ENCODE peak calls at places on chromosomes 4 and X, in nine cellular contexts. T is gastrocnemius medialis; B is fibroblast of pulmonary artery; J is transverse colon; C is brain microvascular endothelial cell; G is CD8-positive, alpha-beta T cell; S is AG04449; X is osteoblast; A is AG04450. H is an unnamed sample.

GRCh38 chr4:182204042-182204441 is 39.2 kb upstream of the TENM3 start:
- DNase-seq in T (no peak), B (peak; percentile 14), J (no peak), C (no peak), G (no peak), S (no peak), X (no peak), A (no peak), H (no peak)

GRCh38 chr4:123478859-123479345 is 82.3 kb downstream of the SPRY1 start:
- DNase-seq in T (peak; percentile 34), B (peak; percentile 43), J (peak; percentile 19), C (peak; percentile 33), G (no peak), S (peak; percentile 19), X (no peak), A (no peak), H (no peak)

GRCh38 chr4:173529505-173530325 is at the start of gene HAND2:
- DNase-seq in T (peak; percentile 46), B (peak; percentile 90), J (peak; percentile 64), C (no peak), G (no peak), S (no peak), X (peak; percentile 98), A (no peak), H (no peak)

GRCh38 chr4:140260227-140260626 is 106.2 kb upstream of the MAML3 start:
- DNase-seq in T (no peak), B (peak; percentile 62), J (no peak), C (peak; percentile 86), G (no peak), S (no peak), X (no peak), A (peak; percentile 59), H (no peak)

GRCh38 chr4:117873779-117874178 is 160.5 kb upstream of the NDST3 start:
- DNase-seq in T (no peak), B (no peak), J (no peak), C (no peak), G (no peak), S (no peak), X (no peak), A (no peak), H (no peak)

GRCh38 chr4:37936889-37937498 is 23.2 kb upstream of the PTTG2 start:
- DNase-seq in T (peak; percentile 96), B (no peak), J (no peak), C (no peak), G (no peak), S (no peak), X (no peak), A (no peak), H (no peak)

GRCh38 chrX:357693-358471 is 28.8 kb downstream of the PPP2R3B start:
- DNase-seq in T (no peak), B (peak; percentile 68), J (no peak), C (peak; percentile 40), G (peak; percentile 61), S (no peak), X (peak; percentile 96), A (no peak), H (no peak)

GRCh38 chr4:8457646-8458045 is 17.1 kb downstream of the TRMT44 start:
- DNase-seq in T (no peak), B (no peak), J (no peak), C (no peak), G (no peak), S (no peak), X (no peak), A (no peak), H (no peak)

GRCh38 chr4:48913346-48913745 is 6.8 kb upstream of the OCIAD2 start:
- DNase-seq in T (no peak), B (peak; percentile 84), J (no peak), C (peak; percentile 78), G (no peak), S (peak; percentile 65), X (peak; percentile 79), A (peak; percentile 66), H (no peak)

GRCh38 chr4:37689353-37689752 is 3.2 kb upstream of the RELL1 start:
- DNase-seq in T (no peak), B (peak; percentile 65), J (no peak), C (no peak), G (no peak), S (no peak), X (no peak), A (no peak), H (no peak)

GRCh38 chr4:182448281-182449151 is 205.3 kb downstream of the TENM3 start:
- DNase-seq in T (peak; percentile 95), B (peak; percentile 89), J (peak; percentile 77), C (peak; percentile 91), G (peak; percentile 52), S (peak; percentile 46), X (peak; percentile 100), A (peak; percentile 85), H (peak; percentile 31)

GRCh38 chrX:23662853-23663252 is 4.4 kb upstream of the PRDX4 start:
- DNase-seq in T (no peak), B (peak; percentile 14), J (no peak), C (no peak), G (no peak), S (peak; percentile 34), X (peak; percentile 87), A (peak; percentile 34), H (no peak)

GRCh38 chr4:11782859-11783258 is 354.2 kb upstream of the HS3ST1 start:
- DNase-seq in T (no peak), B (no peak), J (no peak), C (no peak), G (no peak), S (no peak), X (peak; percentile 6), A (no peak), H (no peak)

GRCh38 chrX:24355095-24355494 is 5.3 kb upstream of the SUPT20HL1 start:
- DNase-seq in T (no peak), B (no peak), J (no peak), C (no peak), G (no peak), S (no peak), X (no peak), A (no peak), H (no peak)

GRCh38 chrX:21926527-21927278 is 13.8 kb upstream of the SMS start:
- DNase-seq in T (no peak), B (peak; percentile 97), J (no peak), C (peak; percentile 90), G (no peak), S (peak; percentile 86), X (peak; percentile 91), A (peak; percentile 82), H (no peak)
- H3K4me3 ChIP-seq in T (no peak overlapping the region), B (peak overlapping the region; percentile 36), J (no peak overlapping the region), C (no peak overlapping the region), G (no peak overlapping the region), S (no peak overlapping the region), X (no peak overlapping the region), A (peak overlapping the region; percentile 5), H (peak overlapping the region; percentile 66)

GRCh38 chr4:75498041-75498440 is 16.2 kb downstream of the RCHY1 start:
- DNase-seq in T (no peak), B (no peak), J (no peak), C (no peak), G (no peak), S (no peak), X (no peak), A (no peak), H (no peak)

GRCh38 chr4:75495489-75495888 is 18.7 kb downstream of the RCHY1 start:
- DNase-seq in T (no peak), B (no peak), J (no peak), C (no peak), G (no peak), S (no peak), X (no peak), A (no peak), H (no peak)

GRCh38 chr4:75494563-75494962 is 19.6 kb downstream of the RCHY1 start:
- DNase-seq in T (no peak), B (peak; percentile 80), J (no peak), C (peak; percentile 28), G (no peak), S (no peak), X (peak; percentile 25), A (peak; percentile 16), H (no peak)

GRCh38 chr4:75499900-75500299 is 14.3 kb downstream of the RCHY1 start:
- DNase-seq in T (no peak), B (no peak), J (no peak), C (no peak), G (no peak), S (no peak), X (no peak), A (no peak), H (no peak)

GRCh38 chr4:75497133-75497532 is 17.1 kb downstream of the RCHY1 start:
- DNase-seq in T (no peak), B (peak; percentile 8), J (no peak), C (no peak), G (no peak), S (no peak), X (no peak), A (no peak), H (no peak)
- H3K4me3 ChIP-seq in T (no peak overlapping the region), B (no peak overlapping the region), J (no peak overlapping the region), C (no peak overlapping the region), G (no peak overlapping the region), S (no peak overlapping the region), X (peak overlapping the region; percentile 1), A (no peak overlapping the region), H (no peak overlapping the region)

GRCh38 chr4:1209821-1210220 is 37.4 kb upstream of the SPON2 start:
- DNase-seq in T (peak; percentile 57), B (peak; percentile 92), J (peak; percentile 66), C (no peak), G (no peak), S (no peak), X (peak; percentile 98), A (peak; percentile 55), H (no peak)
- H3K4me3 ChIP-seq in T (no peak overlapping the region), B (no peak overlapping the region), J (no peak overlapping the region), C (no peak overlapping the region), G (no peak overlapping the region), S (no peak overlapping the region), X (no peak overlapping the region), A (no peak overlapping the region), H (peak overlapping the region; percentile 28)

GRCh38 chr4:24910504-24910903 is 2.3 kb downstream of the CCDC149 start:
- DNase-seq in T (no peak), B (peak; percentile 18), J (no peak), C (peak; percentile 90), G (no peak), S (peak; percentile 24), X (peak; percentile 94), A (no peak), H (no peak)

GRCh38 chr4:24915121-24915922 is 2.5 kb upstream of the CCDC149 start:
- DNase-seq in T (no peak), B (peak; percentile 12), J (no peak), C (no peak), G (no peak), S (no peak), X (peak; percentile 73), A (no peak), H (no peak)

GRCh38 chr4:24912252-24913098 is at the start of gene CCDC149:
- DNase-seq in T (peak; percentile 62), B (peak; percentile 56), J (peak; percentile 78), C (peak; percentile 25), G (no peak), S (no peak), X (peak; percentile 97), A (no peak), H (peak; percentile 4)

GRCh38 chr4:24914460-24914859 is 1.6 kb upstream of the CCDC149 start:
- DNase-seq in T (no peak), B (no peak), J (no peak), C (no peak), G (no peak), S (no peak), X (peak; percentile 80), A (no peak), H (no peak)

DNA sequence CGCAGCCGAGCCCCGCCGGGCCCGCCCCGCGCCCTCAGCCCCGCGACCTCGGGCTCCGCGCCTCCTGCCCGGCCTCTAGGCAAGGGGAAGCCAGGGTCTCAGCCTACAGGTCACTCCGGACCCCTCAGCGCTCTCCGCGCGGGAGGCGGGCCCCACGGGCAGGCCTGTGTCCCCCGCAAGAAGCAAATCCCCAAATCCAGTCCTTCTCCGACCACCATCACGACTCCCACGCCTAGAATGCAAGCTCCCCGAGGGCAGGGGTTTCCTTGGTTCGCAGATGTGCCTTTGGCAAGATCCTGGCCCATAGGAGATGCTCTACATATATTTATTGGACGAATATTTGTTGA is 230 bp upstream of the CCDC149 start:
- DNase-seq in T (no peak), B (peak; percentile 23), J (no peak), C (no peak), G (no peak), S (no peak), X (no peak), A (no peak), H (no peak)
- H3K4me3 ChIP-seq in T (peak overlapping the region; percentile 60), B (peak overlapping the region; percentile 52), J (peak overlapping the region; percentile 84), C (peak overlapping the region; percentile 69), G (no peak overlapping the region), S (peak overlapping the region; percentile 67), X (peak overlapping the region; percentile 79), A (peak overlapping the region; percentile 69), H (peak overlapping the region; percentile 82)